ENCODE peak calls at places on chromosomes 4 and X, in nine cellular contexts. One of them, this sample, is unnamed. For H3K4me1, the result is how much of the 10 kb centered on the place peaks cover.

GRCh38 chrX:46750829-46751228 is 8.1 kb downstream of the SLC9A7 start:
- DNase-seq in heart right ventricle: no peak
- DNase-seq in esophagus squamous epithelium: no peak
- DNase-seq in ascending aorta: no peak
- DNase-seq in mucosa of descending colon: no peak
- DNase-seq in GM23338: no peak
- DNase-seq in fibroblast of lung: no peak
- DNase-seq in IMR-90: no peak
- DNase-seq in naive thymus-derived CD4-positive, alpha-beta T cell: no peak
- DNase-seq in this sample: no peak

GRCh38 chr4:1465173-1466033 is 59.2 kb upstream of the NKX1-1 start:
- DNase-seq in heart right ventricle: no peak
- DNase-seq in esophagus squamous epithelium: no peak
- DNase-seq in ascending aorta: no peak
- DNase-seq in mucosa of descending colon: no peak
- DNase-seq in GM23338: no peak
- DNase-seq in fibroblast of lung: no peak
- DNase-seq in IMR-90: no peak
- DNase-seq in naive thymus-derived CD4-positive, alpha-beta T cell: no peak
- DNase-seq in this sample: no peak

GRCh38 chr4:128957459-128957858 is 135.9 kb downstream of the SCLT1 start:
- DNase-seq in heart right ventricle: no peak
- DNase-seq in esophagus squamous epithelium: no peak
- DNase-seq in ascending aorta: no peak
- DNase-seq in mucosa of descending colon: no peak
- DNase-seq in GM23338: no peak
- DNase-seq in fibroblast of lung: no peak
- DNase-seq in IMR-90: no peak
- DNase-seq in naive thymus-derived CD4-positive, alpha-beta T cell: no peak
- DNase-seq in this sample: no peak

GRCh38 chr4:18454349-18454748 is 432.8 kb upstream of the LCORL start:
- DNase-seq in heart right ventricle: no peak
- DNase-seq in esophagus squamous epithelium: no peak
- DNase-seq in ascending aorta: no peak
- DNase-seq in mucosa of descending colon: no peak
- DNase-seq in GM23338: no peak
- DNase-seq in fibroblast of lung: no peak
- DNase-seq in IMR-90: no peak
- DNase-seq in naive thymus-derived CD4-positive, alpha-beta T cell: no peak
- DNase-seq in this sample: no peak

GRCh38 chrX:12901486-12901885 is 4.9 kb upstream of the TLR8 start:
- DNase-seq in heart right ventricle: peak
- DNase-seq in esophagus squamous epithelium: no peak
- DNase-seq in ascending aorta: no peak
- DNase-seq in mucosa of descending colon: peak
- DNase-seq in GM23338: peak
- DNase-seq in fibroblast of lung: peak
- DNase-seq in IMR-90: peak
- DNase-seq in naive thymus-derived CD4-positive, alpha-beta T cell: peak
- DNase-seq in this sample: peak

GRCh38 chrX:129652565-129653169 is 2.1 kb downstream of the APLN start:
- DNase-seq in heart right ventricle: no peak
- DNase-seq in esophagus squamous epithelium: no peak
- DNase-seq in ascending aorta: no peak
- DNase-seq in mucosa of descending colon: no peak
- DNase-seq in GM23338: no peak
- DNase-seq in fibroblast of lung: no peak
- DNase-seq in IMR-90: no peak
- DNase-seq in naive thymus-derived CD4-positive, alpha-beta T cell: no peak
- DNase-seq in this sample: no peak

GRCh38 chr4:61938250-61938846 is 738.2 kb downstream of the ADGRL3 start:
- DNase-seq in heart right ventricle: no peak
- DNase-seq in esophagus squamous epithelium: no peak
- DNase-seq in ascending aorta: no peak
- DNase-seq in mucosa of descending colon: no peak
- DNase-seq in GM23338: peak
- DNase-seq in fibroblast of lung: no peak
- DNase-seq in IMR-90: no peak
- DNase-seq in naive thymus-derived CD4-positive, alpha-beta T cell: no peak
- DNase-seq in this sample: no peak

GRCh38 chrX:154096140-154097002 is 1.1 kb downstream of the MECP2 start:
- DNase-seq in heart right ventricle: peak
- DNase-seq in esophagus squamous epithelium: no peak
- DNase-seq in ascending aorta: no peak
- DNase-seq in mucosa of descending colon: no peak
- DNase-seq in GM23338: no peak
- DNase-seq in fibroblast of lung: peak
- DNase-seq in IMR-90: peak
- DNase-seq in naive thymus-derived CD4-positive, alpha-beta T cell: no peak
- DNase-seq in this sample: peak

GRCh38 chrX:72029473-72030411 is 102.0 kb downstream of the RTL5 start:
- DNase-seq in heart right ventricle: no peak
- DNase-seq in esophagus squamous epithelium: no peak
- DNase-seq in ascending aorta: no peak
- DNase-seq in mucosa of descending colon: no peak
- DNase-seq in GM23338: no peak
- DNase-seq in fibroblast of lung: peak
- DNase-seq in IMR-90: peak
- DNase-seq in naive thymus-derived CD4-positive, alpha-beta T cell: no peak
- DNase-seq in this sample: peak

GRCh38 chr4:184506527-184507121 is 32.3 kb upstream of the IRF2 start:
- DNase-seq in heart right ventricle: no peak
- DNase-seq in esophagus squamous epithelium: peak
- DNase-seq in ascending aorta: no peak
- DNase-seq in mucosa of descending colon: no peak
- DNase-seq in GM23338: peak
- DNase-seq in fibroblast of lung: no peak
- DNase-seq in IMR-90: no peak
- DNase-seq in naive thymus-derived CD4-positive, alpha-beta T cell: no peak
- DNase-seq in this sample: no peak

GRCh38 chr4:54231419-54232150 is 2.5 kb downstream of the PDGFRA start:
- DNase-seq in heart right ventricle: peak
- DNase-seq in esophagus squamous epithelium: no peak
- DNase-seq in ascending aorta: no peak
- DNase-seq in mucosa of descending colon: peak
- DNase-seq in GM23338: peak
- DNase-seq in fibroblast of lung: peak
- DNase-seq in IMR-90: peak
- DNase-seq in naive thymus-derived CD4-positive, alpha-beta T cell: no peak
- DNase-seq in this sample: no peak

GRCh38 chrX:1725472-1725871 is 110.6 kb downstream of the ASMT start:
- DNase-seq in heart right ventricle: no peak
- DNase-seq in esophagus squamous epithelium: no peak
- DNase-seq in ascending aorta: no peak
- DNase-seq in mucosa of descending colon: no peak
- DNase-seq in GM23338: no peak
- DNase-seq in fibroblast of lung: no peak
- DNase-seq in IMR-90: no peak
- DNase-seq in naive thymus-derived CD4-positive, alpha-beta T cell: no peak
- DNase-seq in this sample: no peak

GRCh38 chr4:37765741-37766140 is 60.7 kb upstream of the PGM2 start:
- DNase-seq in heart right ventricle: no peak
- DNase-seq in esophagus squamous epithelium: no peak
- DNase-seq in ascending aorta: no peak
- DNase-seq in mucosa of descending colon: no peak
- DNase-seq in GM23338: no peak
- DNase-seq in fibroblast of lung: no peak
- DNase-seq in IMR-90: no peak
- DNase-seq in naive thymus-derived CD4-positive, alpha-beta T cell: no peak
- DNase-seq in this sample: no peak

GRCh38 chr4:147560632-147561031 is 56.6 kb upstream of the TMEM184C start:
- DNase-seq in heart right ventricle: no peak
- DNase-seq in esophagus squamous epithelium: no peak
- DNase-seq in ascending aorta: no peak
- DNase-seq in mucosa of descending colon: no peak
- DNase-seq in GM23338: no peak
- DNase-seq in fibroblast of lung: peak
- DNase-seq in IMR-90: peak
- DNase-seq in naive thymus-derived CD4-positive, alpha-beta T cell: no peak
- DNase-seq in this sample: peak

GRCh38 chr4:133147922-133148689 is 988 bp upstream of the PCDH10 start:
- DNase-seq in heart right ventricle: no peak
- DNase-seq in esophagus squamous epithelium: no peak
- DNase-seq in ascending aorta: no peak
- DNase-seq in mucosa of descending colon: no peak
- DNase-seq in GM23338: peak
- DNase-seq in fibroblast of lung: peak
- DNase-seq in IMR-90: peak
- DNase-seq in naive thymus-derived CD4-positive, alpha-beta T cell: no peak
- DNase-seq in this sample: no peak

GRCh38 chrX:150486011-150486410 is 82.4 kb upstream of the MTM1 start:
- DNase-seq in heart right ventricle: peak
- DNase-seq in esophagus squamous epithelium: no peak
- DNase-seq in ascending aorta: no peak
- DNase-seq in mucosa of descending colon: no peak
- DNase-seq in GM23338: peak
- DNase-seq in fibroblast of lung: peak
- DNase-seq in IMR-90: peak
- DNase-seq in naive thymus-derived CD4-positive, alpha-beta T cell: peak
- DNase-seq in this sample: peak

GRCh38 chr4:2804973-2805501 is 12.2 kb downstream of the SH3BP2 start:
- DNase-seq in heart right ventricle: no peak
- DNase-seq in esophagus squamous epithelium: no peak
- DNase-seq in ascending aorta: no peak
- DNase-seq in mucosa of descending colon: peak
- DNase-seq in GM23338: no peak
- DNase-seq in fibroblast of lung: no peak
- DNase-seq in IMR-90: no peak
- DNase-seq in naive thymus-derived CD4-positive, alpha-beta T cell: no peak
- DNase-seq in this sample: no peak
- H3K4me1 ChIP-seq in heart right ventricle: half or more
- H3K4me1 ChIP-seq in esophagus squamous epithelium: half or more
- H3K4me1 ChIP-seq in ascending aorta: under half
- H3K4me1 ChIP-seq in mucosa of descending colon: half or more
- H3K4me1 ChIP-seq in GM23338: under half
- H3K4me1 ChIP-seq in fibroblast of lung: under half
- H3K4me1 ChIP-seq in IMR-90: under half
- H3K4me1 ChIP-seq in naive thymus-derived CD4-positive, alpha-beta T cell: under half
- H3K4me1 ChIP-seq in this sample: under half

DNA sequence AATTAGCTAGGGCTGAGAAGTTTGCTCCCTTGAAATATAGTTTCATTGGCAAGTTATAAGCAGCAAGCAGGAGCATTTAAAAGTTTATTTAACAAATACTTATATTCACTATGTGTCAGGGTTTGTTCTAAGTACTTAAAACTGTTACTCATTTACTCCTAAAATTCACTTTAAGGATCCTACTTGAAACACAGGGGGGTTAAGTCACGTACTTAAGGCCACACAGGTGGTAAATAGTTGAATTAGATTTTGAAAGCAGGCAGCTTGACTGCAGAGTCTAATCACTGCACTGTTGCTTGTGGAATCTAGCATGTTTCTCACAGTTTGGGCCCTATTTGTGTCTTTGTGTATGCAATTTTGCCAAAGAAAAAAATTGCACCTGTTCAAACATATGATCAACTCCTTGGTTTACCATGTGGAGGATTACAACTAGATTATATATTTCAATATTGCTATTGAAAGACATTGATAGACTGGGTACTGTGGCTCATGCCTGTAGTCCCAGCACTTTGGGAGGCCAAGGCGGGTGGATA is 7.6 kb downstream of the SGMS2 start:
- DNase-seq in heart right ventricle: no peak
- DNase-seq in esophagus squamous epithelium: no peak
- DNase-seq in ascending aorta: no peak
- DNase-seq in mucosa of descending colon: no peak
- DNase-seq in GM23338: peak
- DNase-seq in fibroblast of lung: no peak
- DNase-seq in IMR-90: no peak
- DNase-seq in naive thymus-derived CD4-positive, alpha-beta T cell: no peak
- DNase-seq in this sample: no peak
- H3K4me1 ChIP-seq in heart right ventricle: under half
- H3K4me1 ChIP-seq in esophagus squamous epithelium: under half
- H3K4me1 ChIP-seq in ascending aorta: under half
- H3K4me1 ChIP-seq in mucosa of descending colon: under half
- H3K4me1 ChIP-seq in GM23338: under half
- H3K4me1 ChIP-seq in fibroblast of lung: under half
- H3K4me1 ChIP-seq in IMR-90: under half
- H3K4me1 ChIP-seq in naive thymus-derived CD4-positive, alpha-beta T cell: under half
- H3K4me1 ChIP-seq in this sample: under half

GRCh38 chrX:48938721-48939416 is 18.5 kb downstream of the OTUD5 start:
- DNase-seq in heart right ventricle: no peak
- DNase-seq in esophagus squamous epithelium: no peak
- DNase-seq in ascending aorta: no peak
- DNase-seq in mucosa of descending colon: peak
- DNase-seq in GM23338: no peak
- DNase-seq in fibroblast of lung: no peak
- DNase-seq in IMR-90: no peak
- DNase-seq in naive thymus-derived CD4-positive, alpha-beta T cell: peak
- DNase-seq in this sample: no peak
- H3K4me1 ChIP-seq in heart right ventricle: under half
- H3K4me1 ChIP-seq in esophagus squamous epithelium: under half
- H3K4me1 ChIP-seq in ascending aorta: under half
- H3K4me1 ChIP-seq in mucosa of descending colon: under half
- H3K4me1 ChIP-seq in GM23338: under half
- H3K4me1 ChIP-seq in fibroblast of lung: under half
- H3K4me1 ChIP-seq in IMR-90: under half
- H3K4me1 ChIP-seq in naive thymus-derived CD4-positive, alpha-beta T cell: half or more
- H3K4me1 ChIP-seq in this sample: under half

GRCh38 chr4:108004646-108005045 is 15.0 kb downstream of the HADH start:
- DNase-seq in heart right ventricle: no peak
- DNase-seq in esophagus squamous epithelium: no peak
- DNase-seq in ascending aorta: no peak
- DNase-seq in mucosa of descending colon: no peak
- DNase-seq in GM23338: peak
- DNase-seq in fibroblast of lung: no peak
- DNase-seq in IMR-90: no peak
- DNase-seq in naive thymus-derived CD4-positive, alpha-beta T cell: no peak
- DNase-seq in this sample: no peak

GRCh38 chr4:107997794-107998193 is 8.1 kb downstream of the HADH start:
- DNase-seq in heart right ventricle: no peak
- DNase-seq in esophagus squamous epithelium: no peak
- DNase-seq in ascending aorta: no peak
- DNase-seq in mucosa of descending colon: no peak
- DNase-seq in GM23338: no peak
- DNase-seq in fibroblast of lung: no peak
- DNase-seq in IMR-90: no peak
- DNase-seq in naive thymus-derived CD4-positive, alpha-beta T cell: no peak
- DNase-seq in this sample: no peak

GRCh38 chr4:108003964-108004630 is 14.4 kb downstream of the HADH start:
- DNase-seq in heart right ventricle: no peak
- DNase-seq in esophagus squamous epithelium: no peak
- DNase-seq in ascending aorta: no peak
- DNase-seq in mucosa of descending colon: no peak
- DNase-seq in GM23338: no peak
- DNase-seq in fibroblast of lung: no peak
- DNase-seq in IMR-90: no peak
- DNase-seq in naive thymus-derived CD4-positive, alpha-beta T cell: peak
- DNase-seq in this sample: no peak

GRCh38 chr4:107999932-108000539 is 10.3 kb downstream of the HADH start:
- DNase-seq in heart right ventricle: no peak
- DNase-seq in esophagus squamous epithelium: no peak
- DNase-seq in ascending aorta: no peak
- DNase-seq in mucosa of descending colon: no peak
- DNase-seq in GM23338: no peak
- DNase-seq in fibroblast of lung: peak
- DNase-seq in IMR-90: no peak
- DNase-seq in naive thymus-derived CD4-positive, alpha-beta T cell: no peak
- DNase-seq in this sample: no peak

DNA sequence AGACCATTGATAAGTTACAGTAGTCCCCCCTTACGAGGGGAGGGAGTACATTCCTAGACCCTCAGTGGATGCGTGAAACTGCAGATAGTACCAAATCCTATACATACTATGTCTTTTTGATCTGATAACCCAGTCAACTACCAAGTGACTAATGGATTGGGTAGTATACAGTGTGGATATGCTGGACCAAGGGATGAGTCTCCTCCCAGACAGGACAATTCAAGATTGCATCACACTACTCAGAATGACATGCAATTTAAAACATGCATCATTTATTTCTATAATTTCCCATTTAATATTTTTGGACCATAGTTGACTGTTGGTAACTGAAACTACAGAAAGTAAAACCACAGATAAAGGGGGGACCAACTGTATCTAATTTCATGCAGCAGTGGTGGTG is 11.9 kb downstream of the HADH start:
- DNase-seq in heart right ventricle: no peak
- DNase-seq in esophagus squamous epithelium: no peak
- DNase-seq in ascending aorta: no peak
- DNase-seq in mucosa of descending colon: no peak
- DNase-seq in GM23338: no peak
- DNase-seq in fibroblast of lung: no peak
- DNase-seq in IMR-90: peak
- DNase-seq in naive thymus-derived CD4-positive, alpha-beta T cell: no peak
- DNase-seq in this sample: no peak
- H3K4me1 ChIP-seq in heart right ventricle: under half
- H3K4me1 ChIP-seq in esophagus squamous epithelium: under half
- H3K4me1 ChIP-seq in ascending aorta: under half
- H3K4me1 ChIP-seq in mucosa of descending colon: under half
- H3K4me1 ChIP-seq in GM23338: under half
- H3K4me1 ChIP-seq in fibroblast of lung: under half
- H3K4me1 ChIP-seq in IMR-90: under half
- H3K4me1 ChIP-seq in naive thymus-derived CD4-positive, alpha-beta T cell: under half
- H3K4me1 ChIP-seq in this sample: under half

This sample was measured in mammary epithelial cell.